ENCODE peak calls at places on chromosomes 16 and 17, in four cellular contexts. One of them, this sample, is unnamed.

GRCh38 chr17:31686495-31686894 is 172.5 kb downstream of the COPRS start:
- DNase-seq in HuH-7.5: no peak
- DNase-seq in NCI-H2081 treated with DMSO at 0.1 percent for 48 hours: no peak
- DNase-seq in HFFc6: no peak
- DNase-seq in this sample: no peak

GRCh38 chr17:42684929-42685556 is 2.7 kb downstream of the CNTNAP1 start:
- DNase-seq in HuH-7.5: no peak
- DNase-seq in NCI-H2081 treated with DMSO at 0.1 percent for 48 hours: no peak
- DNase-seq in HFFc6: no peak
- DNase-seq in this sample: no peak

GRCh38 chr17:50676065-50676975 is 31.4 kb downstream of the ANKRD40 start:
- DNase-seq in HuH-7.5: no peak
- DNase-seq in NCI-H2081 treated with DMSO at 0.1 percent for 48 hours: no peak
- DNase-seq in HFFc6: no peak
- DNase-seq in this sample: no peak

GRCh38 chr17:8022358-8023038 is 16.4 kb upstream of the ALOX15B start:
- DNase-seq in HuH-7.5: no peak
- DNase-seq in NCI-H2081 treated with DMSO at 0.1 percent for 48 hours: no peak
- DNase-seq in HFFc6: no peak
- DNase-seq in this sample: no peak

GRCh38 chr17:51359055-51359454 is 98.7 kb downstream of the UTP18 start:
- DNase-seq in HuH-7.5: no peak
- DNase-seq in NCI-H2081 treated with DMSO at 0.1 percent for 48 hours: no peak
- DNase-seq in HFFc6: no peak
- DNase-seq in this sample: no peak

GRCh38 chr17:14334261-14334860 is 33.5 kb downstream of the HS3ST3B1 start:
- DNase-seq in HuH-7.5: no peak
- DNase-seq in NCI-H2081 treated with DMSO at 0.1 percent for 48 hours: no peak
- DNase-seq in HFFc6: no peak
- DNase-seq in this sample: no peak

GRCh38 chr17:77890771-77891170 is 67.7 kb upstream of the TNRC6C start:
- DNase-seq in HuH-7.5: no peak
- DNase-seq in NCI-H2081 treated with DMSO at 0.1 percent for 48 hours: no peak
- DNase-seq in HFFc6: no peak
- DNase-seq in this sample: no peak

GRCh38 chr17:79192503-79193500 is 118.2 kb downstream of the ENGASE start:
- DNase-seq in HuH-7.5: peak
- DNase-seq in NCI-H2081 treated with DMSO at 0.1 percent for 48 hours: no peak
- DNase-seq in HFFc6: peak
- DNase-seq in this sample: peak

GRCh38 chr16:3576211-3576610 is 992 bp downstream of the NLRC3 start:
- DNase-seq in HuH-7.5: no peak
- DNase-seq in NCI-H2081 treated with DMSO at 0.1 percent for 48 hours: no peak
- DNase-seq in HFFc6: no peak
- DNase-seq in this sample: no peak

GRCh38 chr16:68951991-68952877 is 108.9 kb downstream of the TANGO6 start:
- DNase-seq in HuH-7.5: no peak
- DNase-seq in NCI-H2081 treated with DMSO at 0.1 percent for 48 hours: no peak
- DNase-seq in HFFc6: peak
- DNase-seq in this sample: no peak

GRCh38 chr16:80040814-80041213 is 440.3 kb upstream of the MAF start:
- DNase-seq in HuH-7.5: no peak
- DNase-seq in NCI-H2081 treated with DMSO at 0.1 percent for 48 hours: no peak
- DNase-seq in HFFc6: no peak
- DNase-seq in this sample: no peak

GRCh38 chr17:61247438-61247837 is 152.2 kb upstream of the TBX2 start:
- DNase-seq in HuH-7.5: no peak
- DNase-seq in NCI-H2081 treated with DMSO at 0.1 percent for 48 hours: no peak
- DNase-seq in HFFc6: peak
- DNase-seq in this sample: no peak

GRCh38 chr17:65438173-65438572 is 123.3 kb downstream of the AXIN2 start:
- DNase-seq in HuH-7.5: no peak
- DNase-seq in NCI-H2081 treated with DMSO at 0.1 percent for 48 hours: no peak
- DNase-seq in HFFc6: no peak
- DNase-seq in this sample: no peak

GRCh38 chr17:2399572-2400473 is 1.0 kb downstream of the MNT start:
- DNase-seq in HuH-7.5: peak
- DNase-seq in NCI-H2081 treated with DMSO at 0.1 percent for 48 hours: no peak
- DNase-seq in HFFc6: peak
- DNase-seq in this sample: peak

GRCh38 chr17:4010754-4011153 is 46.5 kb upstream of the ATP2A3 start:
- DNase-seq in HuH-7.5: no peak
- DNase-seq in NCI-H2081 treated with DMSO at 0.1 percent for 48 hours: no peak
- DNase-seq in HFFc6: no peak
- DNase-seq in this sample: no peak

GRCh38 chr17:65055280-65055707 is 1.2 kb downstream of the GNA13 start:
- DNase-seq in HuH-7.5: no peak
- DNase-seq in NCI-H2081 treated with DMSO at 0.1 percent for 48 hours: no peak
- DNase-seq in HFFc6: no peak
- DNase-seq in this sample: no peak

GRCh38 chr17:67431210-67432015 is 54.3 kb downstream of the PITPNC1 start:
- DNase-seq in HuH-7.5: no peak
- DNase-seq in NCI-H2081 treated with DMSO at 0.1 percent for 48 hours: no peak
- DNase-seq in HFFc6: peak
- DNase-seq in this sample: peak

This sample was measured in GM13977.